ENCODE peak calls at places on chromosomes 6 and 20, in seven cellular contexts. One of them, this sample, is unnamed.

GRCh38 chr20:33656783-33657703 is 5.1 kb upstream of the C20orf144 start:
- DNase-seq in tibial artery: no peak
- DNase-seq in progenitor cell of endocrine pancreas: no peak
- DNase-seq in MM.1S: no peak
- DNase-seq in psoas muscle: no peak
- DNase-seq in pancreas: peak
- DNase-seq in gastrocnemius medialis: no peak
- DNase-seq in this sample: no peak

GRCh38 chr6:138052783-138053182 is 54.4 kb downstream of the PERP start:
- DNase-seq in pancreas: no peak
- DNase-seq in tibial artery: no peak
- DNase-seq in gastrocnemius medialis: no peak
- DNase-seq in MM.1S: peak
- DNase-seq in progenitor cell of endocrine pancreas: no peak
- DNase-seq in psoas muscle: no peak
- DNase-seq in this sample: no peak

GRCh38 chr6:145028144-145028818 is 707.0 kb downstream of the EPM2A start:
- DNase-seq in tibial artery: no peak
- DNase-seq in pancreas: no peak
- DNase-seq in MM.1S: peak
- DNase-seq in gastrocnemius medialis: no peak
- DNase-seq in psoas muscle: no peak
- DNase-seq in progenitor cell of endocrine pancreas: no peak
- DNase-seq in this sample: peak

GRCh38 chr6:24874128-24874527 is 61.6 kb downstream of the RIPOR2 start:
- DNase-seq in psoas muscle: no peak
- DNase-seq in pancreas: no peak
- DNase-seq in progenitor cell of endocrine pancreas: no peak
- DNase-seq in tibial artery: no peak
- DNase-seq in gastrocnemius medialis: no peak
- DNase-seq in MM.1S: no peak
- DNase-seq in this sample: no peak

GRCh38 chr6:35124356-35124755 is 16.8 kb downstream of the TCP11 start:
- DNase-seq in tibial artery: no peak
- DNase-seq in gastrocnemius medialis: no peak
- DNase-seq in psoas muscle: no peak
- DNase-seq in MM.1S: no peak
- DNase-seq in progenitor cell of endocrine pancreas: no peak
- DNase-seq in pancreas: no peak
- DNase-seq in this sample: no peak

GRCh38 chr20:53411129-53411528 is 182.5 kb downstream of the ZNF217 start:
- DNase-seq in progenitor cell of endocrine pancreas: no peak
- DNase-seq in tibial artery: no peak
- DNase-seq in psoas muscle: no peak
- DNase-seq in pancreas: no peak
- DNase-seq in MM.1S: no peak
- DNase-seq in gastrocnemius medialis: no peak
- DNase-seq in this sample: no peak

GRCh38 chr6:13678255-13678983 is 33.2 kb downstream of the RANBP9 start:
- DNase-seq in psoas muscle: no peak
- DNase-seq in progenitor cell of endocrine pancreas: no peak
- DNase-seq in gastrocnemius medialis: no peak
- DNase-seq in MM.1S: no peak
- DNase-seq in tibial artery: no peak
- DNase-seq in pancreas: no peak
- DNase-seq in this sample: peak

GRCh38 chr6:117677553-117678131 is 2.4 kb downstream of the NUS1 start:
- DNase-seq in gastrocnemius medialis: no peak
- DNase-seq in pancreas: no peak
- DNase-seq in progenitor cell of endocrine pancreas: no peak
- DNase-seq in MM.1S: no peak
- DNase-seq in psoas muscle: no peak
- DNase-seq in tibial artery: no peak
- DNase-seq in this sample: no peak

GRCh38 chr20:12409501-12409900 is 491.8 kb downstream of the BTBD3 start:
- DNase-seq in pancreas: no peak
- DNase-seq in psoas muscle: no peak
- DNase-seq in tibial artery: no peak
- DNase-seq in MM.1S: no peak
- DNase-seq in progenitor cell of endocrine pancreas: no peak
- DNase-seq in gastrocnemius medialis: no peak
- DNase-seq in this sample: no peak

GRCh38 chr6:90294989-90295853 is 1.4 kb downstream of the BACH2 start:
- DNase-seq in tibial artery: peak
- DNase-seq in pancreas: peak
- DNase-seq in MM.1S: peak
- DNase-seq in gastrocnemius medialis: peak
- DNase-seq in psoas muscle: peak
- DNase-seq in progenitor cell of endocrine pancreas: peak
- DNase-seq in this sample: peak

GRCh38 chr6:16401868-16402267 is 163.5 kb downstream of the GMPR start:
- DNase-seq in MM.1S: no peak
- DNase-seq in progenitor cell of endocrine pancreas: no peak
- DNase-seq in pancreas: no peak
- DNase-seq in gastrocnemius medialis: no peak
- DNase-seq in tibial artery: no peak
- DNase-seq in psoas muscle: no peak
- DNase-seq in this sample: no peak

GRCh38 chr6:158972241-158973233 is 27.5 kb downstream of the RSPH3 start:
- DNase-seq in progenitor cell of endocrine pancreas: no peak
- DNase-seq in MM.1S: peak
- DNase-seq in gastrocnemius medialis: no peak
- DNase-seq in pancreas: no peak
- DNase-seq in psoas muscle: no peak
- DNase-seq in tibial artery: no peak
- DNase-seq in this sample: no peak

GRCh38 chr6:168609026-168609685 is 168.2 kb downstream of the SMOC2 start:
- DNase-seq in psoas muscle: no peak
- DNase-seq in tibial artery: no peak
- DNase-seq in progenitor cell of endocrine pancreas: no peak
- DNase-seq in gastrocnemius medialis: no peak
- DNase-seq in pancreas: no peak
- DNase-seq in MM.1S: no peak
- DNase-seq in this sample: no peak

GRCh38 chr20:44409132-44409600 is 53.7 kb downstream of the HNF4A start:
- DNase-seq in gastrocnemius medialis: no peak
- DNase-seq in MM.1S: no peak
- DNase-seq in progenitor cell of endocrine pancreas: no peak
- DNase-seq in psoas muscle: no peak
- DNase-seq in pancreas: no peak
- DNase-seq in tibial artery: no peak
- DNase-seq in this sample: no peak

GRCh38 chr20:2084703-2085102 is 16.9 kb upstream of the STK35 start:
- DNase-seq in MM.1S: no peak
- DNase-seq in progenitor cell of endocrine pancreas: no peak
- DNase-seq in tibial artery: no peak
- DNase-seq in pancreas: no peak
- DNase-seq in psoas muscle: no peak
- DNase-seq in gastrocnemius medialis: no peak
- DNase-seq in this sample: no peak

GRCh38 chr6:52551483-52552277 is 25.2 kb downstream of the TRAM2 start:
- DNase-seq in pancreas: peak
- DNase-seq in psoas muscle: peak
- DNase-seq in MM.1S: no peak
- DNase-seq in tibial artery: peak
- DNase-seq in progenitor cell of endocrine pancreas: no peak
- DNase-seq in gastrocnemius medialis: peak
- DNase-seq in this sample: no peak

GRCh38 chr6:143579703-143580102 is 68.2 kb upstream of the FUCA2 start:
- DNase-seq in progenitor cell of endocrine pancreas: no peak
- DNase-seq in psoas muscle: peak
- DNase-seq in gastrocnemius medialis: no peak
- DNase-seq in pancreas: no peak
- DNase-seq in tibial artery: peak
- DNase-seq in MM.1S: no peak
- DNase-seq in this sample: no peak

GRCh38 chr6:56406276-56407269 is 159.2 kb upstream of the COL21A1 start:
- DNase-seq in gastrocnemius medialis: no peak
- DNase-seq in MM.1S: no peak
- DNase-seq in tibial artery: no peak
- DNase-seq in psoas muscle: no peak
- DNase-seq in progenitor cell of endocrine pancreas: no peak
- DNase-seq in pancreas: no peak
- DNase-seq in this sample: no peak

GRCh38 chr6:166540631-166541331 is 45.7 kb downstream of the RAMACL start:
- DNase-seq in gastrocnemius medialis: peak
- DNase-seq in pancreas: no peak
- DNase-seq in tibial artery: peak
- DNase-seq in psoas muscle: no peak
- DNase-seq in MM.1S: no peak
- DNase-seq in progenitor cell of endocrine pancreas: no peak
- DNase-seq in this sample: no peak

GRCh38 chr6:30483677-30484279 is 5.5 kb upstream of the HLA-E start:
- DNase-seq in tibial artery: no peak
- DNase-seq in MM.1S: peak
- DNase-seq in progenitor cell of endocrine pancreas: no peak
- DNase-seq in psoas muscle: no peak
- DNase-seq in gastrocnemius medialis: no peak
- DNase-seq in pancreas: no peak
- DNase-seq in this sample: peak

GRCh38 chr20:37393196-37393862 is 47.4 kb downstream of the SRC start:
- DNase-seq in gastrocnemius medialis: no peak
- DNase-seq in tibial artery: no peak
- DNase-seq in pancreas: no peak
- DNase-seq in MM.1S: no peak
- DNase-seq in psoas muscle: peak
- DNase-seq in progenitor cell of endocrine pancreas: no peak
- DNase-seq in this sample: no peak

GRCh38 chr6:98828991-98829411 is 5.4 kb upstream of the POU3F2 start:
- DNase-seq in pancreas: no peak
- DNase-seq in progenitor cell of endocrine pancreas: no peak
- DNase-seq in tibial artery: no peak
- DNase-seq in MM.1S: no peak
- DNase-seq in psoas muscle: no peak
- DNase-seq in gastrocnemius medialis: no peak
- DNase-seq in this sample: no peak

GRCh38 chr6:6931047-6932025 is 176.4 kb upstream of the RREB1 start:
- DNase-seq in pancreas: no peak
- DNase-seq in progenitor cell of endocrine pancreas: no peak
- DNase-seq in psoas muscle: no peak
- DNase-seq in MM.1S: no peak
- DNase-seq in gastrocnemius medialis: no peak
- DNase-seq in tibial artery: no peak
- DNase-seq in this sample: no peak

DNA sequence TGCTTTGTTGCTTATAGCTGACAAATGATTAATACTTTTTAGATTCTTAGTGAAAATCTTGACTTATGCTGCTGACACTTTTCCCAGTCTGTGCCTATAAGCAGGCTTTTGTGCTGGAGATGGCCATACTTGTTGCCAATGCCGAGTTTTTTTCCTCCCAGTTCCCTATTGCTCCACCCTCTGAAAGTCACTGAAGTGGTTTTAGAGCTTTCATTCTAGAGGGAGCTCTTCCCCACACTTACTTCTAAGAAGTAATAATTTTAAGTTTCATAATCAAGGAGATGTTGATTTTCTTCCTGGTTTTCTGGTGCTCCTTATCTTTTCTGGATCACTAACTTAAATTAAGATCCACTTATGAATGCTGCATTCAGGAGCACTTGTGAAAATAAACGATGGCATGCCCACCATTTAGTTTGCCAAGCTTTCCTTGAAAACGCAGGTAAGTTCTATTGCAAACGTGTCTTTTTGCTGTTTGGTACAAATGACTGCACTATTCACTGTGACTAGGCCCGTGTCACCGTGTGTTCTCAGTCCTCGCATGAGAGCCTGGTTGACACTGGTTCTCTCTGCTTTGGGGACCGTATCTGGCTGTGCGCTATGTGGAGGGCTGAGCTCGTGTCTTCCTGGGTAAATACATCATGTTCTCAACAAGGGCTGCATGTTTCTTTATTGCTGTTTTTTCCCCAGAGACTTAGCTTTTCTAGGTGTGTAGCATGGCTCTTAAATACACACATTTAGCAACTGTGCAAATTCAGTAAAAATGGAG is 50.2 kb downstream of the GFRA4 start:
- DNase-seq in tibial artery: no peak
- DNase-seq in MM.1S: no peak
- DNase-seq in psoas muscle: no peak
- DNase-seq in pancreas: no peak
- DNase-seq in progenitor cell of endocrine pancreas: no peak
- DNase-seq in gastrocnemius medialis: no peak
- DNase-seq in this sample: no peak
- TF ChIP-seq CTCF in tibial artery: no peak
- TF ChIP-seq CTCF in MM.1S: peak
- TF ChIP-seq CTCF in psoas muscle: no peak
- TF ChIP-seq CTCF in pancreas: no peak
- TF ChIP-seq CTCF in progenitor cell of endocrine pancreas: no peak
- TF ChIP-seq CTCF in gastrocnemius medialis: no peak
- TF ChIP-seq CTCF in this sample: no peak

GRCh38 chr20:46347831-46348230 is 39.5 kb upstream of the CDH22 start:
- DNase-seq in psoas muscle: no peak
- DNase-seq in pancreas: no peak
- DNase-seq in gastrocnemius medialis: no peak
- DNase-seq in progenitor cell of endocrine pancreas: no peak
- DNase-seq in MM.1S: no peak
- DNase-seq in tibial artery: no peak
- DNase-seq in this sample: no peak

GRCh38 chr20:46349742-46350056 is 41.4 kb upstream of the CDH22 start:
- DNase-seq in tibial artery: no peak
- DNase-seq in pancreas: no peak
- DNase-seq in psoas muscle: no peak
- DNase-seq in progenitor cell of endocrine pancreas: no peak
- DNase-seq in gastrocnemius medialis: no peak
- DNase-seq in MM.1S: no peak
- DNase-seq in this sample: no peak

GRCh38 chr20:46348972-46349741 is 40.9 kb upstream of the CDH22 start:
- DNase-seq in progenitor cell of endocrine pancreas: peak
- DNase-seq in gastrocnemius medialis: no peak
- DNase-seq in psoas muscle: peak
- DNase-seq in tibial artery: peak
- DNase-seq in MM.1S: no peak
- DNase-seq in pancreas: peak
- DNase-seq in this sample: peak

GRCh38 chr20:46346770-46347169 is 38.5 kb upstream of the CDH22 start:
- DNase-seq in pancreas: no peak
- DNase-seq in gastrocnemius medialis: no peak
- DNase-seq in MM.1S: no peak
- DNase-seq in psoas muscle: no peak
- DNase-seq in tibial artery: no peak
- DNase-seq in progenitor cell of endocrine pancreas: no peak
- DNase-seq in this sample: no peak

GRCh38 chr20:46348231-46348803 is 40.0 kb upstream of the CDH22 start:
- DNase-seq in gastrocnemius medialis: no peak
- DNase-seq in MM.1S: no peak
- DNase-seq in pancreas: no peak
- DNase-seq in tibial artery: no peak
- DNase-seq in psoas muscle: no peak
- DNase-seq in progenitor cell of endocrine pancreas: no peak
- DNase-seq in this sample: peak
- TF ChIP-seq CTCF in gastrocnemius medialis: no peak
- TF ChIP-seq CTCF in MM.1S: no peak
- TF ChIP-seq CTCF in pancreas: no peak
- TF ChIP-seq CTCF in tibial artery: no peak
- TF ChIP-seq CTCF in psoas muscle: no peak
- TF ChIP-seq CTCF in progenitor cell of endocrine pancreas: no peak
- TF ChIP-seq CTCF in this sample: no peak

GRCh38 chr6:23031986-23032385 is 462.6 kb downstream of the HDGFL1 start:
- DNase-seq in pancreas: no peak
- DNase-seq in psoas muscle: no peak
- DNase-seq in progenitor cell of endocrine pancreas: no peak
- DNase-seq in MM.1S: no peak
- DNase-seq in gastrocnemius medialis: no peak
- DNase-seq in tibial artery: no peak
- DNase-seq in this sample: no peak
- TF ChIP-seq CTCF in pancreas: no peak
- TF ChIP-seq CTCF in psoas muscle: no peak
- TF ChIP-seq CTCF in progenitor cell of endocrine pancreas: no peak
- TF ChIP-seq CTCF in MM.1S: no peak
- TF ChIP-seq CTCF in gastrocnemius medialis: no peak
- TF ChIP-seq CTCF in tibial artery: no peak
- TF ChIP-seq CTCF in this sample: no peak

GRCh38 chr6:4920914-4921410 is 82.9 kb downstream of the RPP40 start:
- DNase-seq in pancreas: no peak
- DNase-seq in MM.1S: no peak
- DNase-seq in gastrocnemius medialis: no peak
- DNase-seq in tibial artery: no peak
- DNase-seq in psoas muscle: no peak
- DNase-seq in progenitor cell of endocrine pancreas: no peak
- DNase-seq in this sample: no peak
- TF ChIP-seq CTCF in pancreas: no peak
- TF ChIP-seq CTCF in MM.1S: no peak
- TF ChIP-seq CTCF in gastrocnemius medialis: no peak
- TF ChIP-seq CTCF in tibial artery: no peak
- TF ChIP-seq CTCF in psoas muscle: no peak
- TF ChIP-seq CTCF in progenitor cell of endocrine pancreas: no peak
- TF ChIP-seq CTCF in this sample: no peak